ENCODE peak calls at places on chromosome 21, in nine cellular contexts. G is endothelial cell, C is HL-60, W is aorta, S is H7, P is mesenchymal stem cell, Z is neural crest cell, U is NCI-H1105 treated with DMSO at 0.1 percent for 48 hours, F is memory B cell. H is an unnamed sample.

GRCh38 chr21:41636636-41637625 is 129.0 kb upstream of the TMPRSS2 start:
- DNase-seq in Z (no peak), C (no peak), G (no peak), P (no peak), F (no peak), W (no peak), U (peak), S (no peak), H (no peak)

GRCh38 chr21:41399401-41399800 is 26.6 kb upstream of the MX1 start:
- DNase-seq in C (no peak), S (no peak), W (no peak), G (no peak), F (no peak), U (no peak), P (no peak), Z (no peak), H (no peak)

GRCh38 chr21:36709030-36709867 is 10.3 kb downstream of the SIM2 start:
- DNase-seq in F (no peak), G (no peak), W (peak), C (no peak), Z (no peak), U (no peak), P (no peak), S (peak), H (no peak)

GRCh38 chr21:39456665-39457064 is 4.9 kb downstream of the SH3BGR start:
- DNase-seq in W (no peak), S (peak), G (no peak), F (no peak), C (no peak), Z (no peak), U (no peak), P (peak), H (no peak)

GRCh38 chr21:34911360-34911759 is 137.7 kb downstream of the RUNX1 start:
- DNase-seq in U (no peak), W (peak), S (no peak), C (no peak), P (no peak), F (no peak), Z (no peak), G (no peak), H (no peak)

GRCh38 chr21:45698493-45698947 is 55.0 kb downstream of the PCBP3 start:
- DNase-seq in W (peak), U (peak), F (no peak), P (peak), G (no peak), S (no peak), C (no peak), Z (no peak), H (no peak)

GRCh38 chr21:16241021-16241420 is 511.2 kb downstream of the USP25 start:
- DNase-seq in P (no peak), F (no peak), U (no peak), W (no peak), G (no peak), C (no peak), Z (no peak), S (no peak), H (no peak)

GRCh38 chr21:45502600-45502999 is 39.6 kb downstream of the SLC19A1 start:
- DNase-seq in F (no peak), U (no peak), W (peak), G (no peak), Z (no peak), S (no peak), C (no peak), P (no peak), H (no peak)

GRCh38 chr21:33374080-33374873 is 28.9 kb upstream of the IFNGR2 start:
- DNase-seq in F (peak), S (peak), G (peak), C (no peak), W (no peak), U (peak), P (peak), Z (no peak), H (peak)

GRCh38 chr21:33128538-33128937 is 58.6 kb downstream of the OLIG1 start:
- DNase-seq in S (no peak), W (no peak), G (no peak), C (no peak), F (no peak), Z (no peak), P (no peak), U (no peak), H (no peak)

GRCh38 chr21:27813750-27814149 is 846.9 kb upstream of the ADAMTS5 start:
- DNase-seq in G (no peak), W (no peak), F (no peak), C (no peak), S (no peak), Z (peak), U (no peak), P (no peak), H (no peak)

GRCh38 chr21:17495680-17496079 is 17.2 kb upstream of the CXADR start:
- DNase-seq in Z (no peak), U (no peak), P (no peak), F (no peak), S (no peak), C (no peak), W (no peak), G (no peak), H (peak)

GRCh38 chr21:36347962-36348328 is 27.9 kb downstream of the MORC3 start:
- DNase-seq in S (no peak), W (no peak), U (no peak), F (no peak), G (no peak), C (no peak), P (no peak), Z (no peak), H (no peak)

GRCh38 chr21:31343680-31344480 is at the start of gene TIAM1:
- DNase-seq in F (no peak), S (peak), W (peak), C (no peak), P (peak), G (peak), Z (peak), U (no peak), H (no peak)

GRCh38 chr21:32382108-32382601 is 10.7 kb downstream of the URB1 start:
- DNase-seq in S (no peak), G (no peak), W (no peak), F (no peak), P (no peak), U (peak), Z (no peak), C (no peak), H (no peak)

GRCh38 chr21:43287974-43288755 is 119.4 kb downstream of the CRYAA start:
- DNase-seq in F (no peak), U (no peak), P (no peak), Z (no peak), W (peak), G (no peak), C (no peak), S (no peak), H (no peak)

GRCh38 chr21:45455321-45456013 is 50.5 kb downstream of the COL18A1 start:
- DNase-seq in S (peak), C (no peak), F (no peak), Z (no peak), G (no peak), W (peak), P (no peak), U (peak), H (no peak)

GRCh38 chr21:39712976-39713375 is 32.0 kb upstream of the IGSF5 start:
- DNase-seq in P (no peak), U (peak), F (no peak), W (no peak), S (no peak), G (no peak), C (no peak), Z (no peak), H (peak)

GRCh38 chr21:37253991-37254390 is 13.1 kb downstream of the VPS26C start:
- DNase-seq in Z (no peak), P (no peak), W (no peak), U (peak), S (no peak), C (no peak), F (no peak), G (no peak), H (no peak)

GRCh38 chr21:43717166-43717853 is 1.6 kb upstream of the PDXK start:
- DNase-seq in F (no peak), C (no peak), S (no peak), G (no peak), U (no peak), Z (no peak), P (no peak), W (no peak), H (no peak)

GRCh38 chr21:16976132-16976666 is 536.6 kb upstream of the CXADR start:
- DNase-seq in S (no peak), W (no peak), U (peak), G (no peak), C (no peak), F (no peak), P (peak), Z (no peak), H (no peak)

GRCh38 chr21:45157932-45158331 is 83.6 kb downstream of the ADARB1 start:
- DNase-seq in C (no peak), G (no peak), U (no peak), S (no peak), Z (no peak), P (no peak), F (no peak), W (no peak), H (no peak)

GRCh38 chr21:33266050-33266783 is at the start of gene IL10RB:
- DNase-seq in S (peak), C (peak), W (peak), G (peak), F (peak), P (peak), Z (peak), U (peak), H (peak)

GRCh38 chr21:39367783-39368182 is 18.9 kb upstream of the HMGN1 start:
- DNase-seq in G (no peak), U (no peak), W (no peak), F (no peak), S (no peak), Z (no peak), P (no peak), C (no peak), H (no peak)

GRCh38 chr21:17612023-17612564 is 607 bp downstream of the BTG3 start:
- DNase-seq in F (peak), C (no peak), W (peak), Z (peak), G (peak), S (peak), U (peak), P (peak), H (peak)